ENCODE peak calls at places on chromosomes 16 and 17, in nine cellular contexts. L is CD8-positive, alpha-beta T cell; W is left ventricle myocardium inferior; C is fibroblast of lung; Z is body of pancreas; V is IMR-90; P is hepatocyte; R is H9; N is fibroblast of pulmonary artery. F is an unnamed sample.

GRCh38 chr17:57284984-57285646 is 28.8 kb downstream of the MSI2 start:
- DNase-seq in L (no peak), W (no peak), C (no peak), Z (no peak), V (no peak), P (no peak), R (no peak), N (no peak), F (no peak)

GRCh38 chr16:84774810-84775209 is 45.0 kb upstream of the CRISPLD2 start:
- DNase-seq in L (no peak), W (no peak), C (peak), Z (no peak), V (peak), P (no peak), R (no peak), N (peak), F (no peak)

GRCh38 chr16:30562021-30562420 is 3.8 kb upstream of the ZNF764 start:
- DNase-seq in L (no peak), W (no peak), C (no peak), Z (no peak), V (no peak), P (no peak), R (no peak), N (no peak), F (no peak)

GRCh38 chr16:88468289-88469129 is 15.4 kb downstream of the ZFPM1 start:
- DNase-seq in L (no peak), W (no peak), C (peak), Z (peak), V (peak), P (no peak), R (peak), N (no peak), F (peak)

GRCh38 chr17:32341141-32341856 is 674 bp downstream of the C17orf75 start:
- DNase-seq in L (peak), W (no peak), C (peak), Z (no peak), V (no peak), P (peak), R (no peak), N (no peak), F (no peak)

GRCh38 chr16:75218256-75219076 is at the start of gene CTRB1:
- DNase-seq in L (no peak), W (no peak), C (no peak), Z (peak), V (no peak), P (peak), R (peak), N (no peak), F (no peak)

GRCh38 chr16:84929421-84930297 is 81.7 kb downstream of the ZDHHC7 start:
- DNase-seq in L (no peak), W (peak), C (no peak), Z (no peak), V (no peak), P (no peak), R (no peak), N (peak), F (no peak)

GRCh38 chr17:63446218-63446980 is at the start of gene CYB561:
- DNase-seq in L (peak), W (peak), C (peak), Z (peak), V (peak), P (peak), R (no peak), N (peak), F (peak)

GRCh38 chr17:77618173-77618572 is 340.3 kb upstream of the TNRC6C start:
- DNase-seq in L (no peak), W (no peak), C (no peak), Z (no peak), V (no peak), P (no peak), R (no peak), N (no peak), F (no peak)

GRCh38 chr17:50421308-50422031 is 4.5 kb upstream of the ACSF2 start:
- DNase-seq in L (no peak), W (no peak), C (peak), Z (no peak), V (no peak), P (no peak), R (no peak), N (peak), F (no peak)

GRCh38 chr17:48328457-48328856 is 101.6 kb downstream of the SKAP1 start:
- DNase-seq in L (no peak), W (no peak), C (no peak), Z (no peak), V (no peak), P (no peak), R (no peak), N (no peak), F (no peak)

GRCh38 chr17:35778641-35779196 is 16.7 kb downstream of the MMP28 start:
- DNase-seq in L (no peak), W (no peak), C (peak), Z (no peak), V (no peak), P (no peak), R (no peak), N (no peak), F (no peak)

GRCh38 chr17:74211141-74211928 is 2.0 kb upstream of the TTYH2 start:
- DNase-seq in L (no peak), W (no peak), C (peak), Z (no peak), V (no peak), P (peak), R (peak), N (peak), F (no peak)

GRCh38 chr16:85448557-85449194 is 164.4 kb upstream of the GSE1 start:
- DNase-seq in L (peak), W (no peak), C (no peak), Z (peak), V (no peak), P (peak), R (no peak), N (no peak), F (no peak)

GRCh38 chr17:42773290-42774035 is at the start of gene VPS25:
- DNase-seq in L (peak), W (peak), C (peak), Z (peak), V (peak), P (peak), R (peak), N (peak), F (peak)

GRCh38 chr17:65228734-65229390 is 91.7 kb downstream of the RGS9 start:
- DNase-seq in L (no peak), W (no peak), C (peak), Z (no peak), V (peak), P (peak), R (no peak), N (peak), F (no peak)

GRCh38 chr17:29250666-29251065 is 4.0 kb downstream of the CRYBA1 start:
- DNase-seq in L (no peak), W (no peak), C (no peak), Z (no peak), V (peak), P (no peak), R (no peak), N (peak), F (no peak)

GRCh38 chr16:67034478-67034877 is 5.5 kb downstream of the CBFB start:
- DNase-seq in L (no peak), W (no peak), C (peak), Z (no peak), V (peak), P (no peak), R (no peak), N (peak), F (no peak)

GRCh38 chr16:30004811-30005242 is 6.0 kb downstream of the DOC2A start:
- DNase-seq in L (no peak), W (no peak), C (no peak), Z (no peak), V (no peak), P (no peak), R (no peak), N (no peak), F (no peak)

GRCh38 chr17:49315551-49315951 is 46.5 kb downstream of the ZNF652 start:
- DNase-seq in L (peak), W (peak), C (peak), Z (peak), V (peak), P (peak), R (peak), N (peak), F (no peak)

GRCh38 chr16:30985401-30986128 is 558 bp downstream of the HSD3B7 start:
- DNase-seq in L (no peak), W (no peak), C (no peak), Z (peak), V (no peak), P (peak), R (peak), N (no peak), F (no peak)

GRCh38 chr16:68144008-68144407 is 58.8 kb downstream of the NFATC3 start:
- DNase-seq in L (no peak), W (no peak), C (no peak), Z (no peak), V (no peak), P (no peak), R (no peak), N (no peak), F (no peak)

GRCh38 chr17:47802341-47803022 is 19.1 kb downstream of the OSBPL7 start:
- DNase-seq in L (peak), W (no peak), C (peak), Z (peak), V (peak), P (peak), R (peak), N (peak), F (peak)

GRCh38 chr16:77840093-77840492 is 51.7 kb downstream of the VAT1L start:
- DNase-seq in L (no peak), W (no peak), C (no peak), Z (no peak), V (no peak), P (peak), R (no peak), N (no peak), F (no peak)

GRCh38 chr17:48503747-48504146 is 27.1 kb downstream of the HOXB1 start:
- DNase-seq in L (no peak), W (no peak), C (no peak), Z (no peak), V (peak), P (peak), R (no peak), N (no peak), F (no peak)

GRCh38 chr17:17520599-17521232 is 24.5 kb upstream of the RASD1 start:
- DNase-seq in L (no peak), W (no peak), C (no peak), Z (no peak), V (no peak), P (no peak), R (no peak), N (no peak), F (no peak)

GRCh38 chr17:55642741-55643140 is 79.9 kb downstream of the TMEM100 start:
- DNase-seq in L (no peak), W (no peak), C (no peak), Z (no peak), V (no peak), P (no peak), R (no peak), N (no peak), F (no peak)

GRCh38 chr16:56426585-56426984 is 1.2 kb upstream of the AMFR start:
- DNase-seq in L (no peak), W (no peak), C (no peak), Z (no peak), V (peak), P (no peak), R (no peak), N (no peak), F (no peak)

GRCh38 chr16:56424404-56424765 is 960 bp downstream of the AMFR start:
- DNase-seq in L (no peak), W (no peak), C (peak), Z (no peak), V (no peak), P (no peak), R (no peak), N (no peak), F (no peak)

GRCh38 chr16:56423584-56424403 is 1.6 kb downstream of the AMFR start:
- DNase-seq in L (no peak), W (no peak), C (peak), Z (no peak), V (no peak), P (no peak), R (no peak), N (no peak), F (no peak)

GRCh38 chr16:56424791-56425438 is 430 bp downstream of the AMFR start:
- DNase-seq in L (peak), W (peak), C (peak), Z (peak), V (no peak), P (peak), R (peak), N (no peak), F (no peak)

GRCh38 chr16:56425439-56425832 is at the start of gene AMFR:
- DNase-seq in L (peak), W (peak), C (peak), Z (peak), V (peak), P (peak), R (peak), N (peak), F (no peak)
- TF ChIP-seq CTCF in L (peak), W (peak), C (peak), Z (no peak), V (peak), P (no peak), R (peak), N (no peak), F (peak)

GRCh38 chr16:27367463-27368357 is 34.3 kb upstream of the IL21R start:
- DNase-seq in L (peak), W (peak), C (peak), Z (peak), V (peak), P (peak), R (peak), N (peak), F (peak)

GRCh38 chr16:27370318-27370717 is 31.7 kb upstream of the IL21R start:
- DNase-seq in L (no peak), W (no peak), C (no peak), Z (no peak), V (no peak), P (no peak), R (no peak), N (no peak), F (no peak)

GRCh38 chr16:27368358-27368722 is 33.6 kb upstream of the IL21R start:
- DNase-seq in L (no peak), W (no peak), C (no peak), Z (no peak), V (no peak), P (no peak), R (no peak), N (no peak), F (no peak)

GRCh38 chr16:27366687-27367462 is 35.1 kb upstream of the IL21R start:
- DNase-seq in L (no peak), W (no peak), C (no peak), Z (no peak), V (no peak), P (no peak), R (no peak), N (peak), F (no peak)

GRCh38 chr16:27369806-27370205 is 32.2 kb upstream of the IL21R start:
- DNase-seq in L (no peak), W (no peak), C (peak), Z (no peak), V (peak), P (no peak), R (no peak), N (no peak), F (no peak)
- TF ChIP-seq CTCF in L (no peak), W (no peak), C (no peak), Z (no peak), V (no peak), P (no peak), R (no peak), N (no peak), F (no peak)

DNA sequence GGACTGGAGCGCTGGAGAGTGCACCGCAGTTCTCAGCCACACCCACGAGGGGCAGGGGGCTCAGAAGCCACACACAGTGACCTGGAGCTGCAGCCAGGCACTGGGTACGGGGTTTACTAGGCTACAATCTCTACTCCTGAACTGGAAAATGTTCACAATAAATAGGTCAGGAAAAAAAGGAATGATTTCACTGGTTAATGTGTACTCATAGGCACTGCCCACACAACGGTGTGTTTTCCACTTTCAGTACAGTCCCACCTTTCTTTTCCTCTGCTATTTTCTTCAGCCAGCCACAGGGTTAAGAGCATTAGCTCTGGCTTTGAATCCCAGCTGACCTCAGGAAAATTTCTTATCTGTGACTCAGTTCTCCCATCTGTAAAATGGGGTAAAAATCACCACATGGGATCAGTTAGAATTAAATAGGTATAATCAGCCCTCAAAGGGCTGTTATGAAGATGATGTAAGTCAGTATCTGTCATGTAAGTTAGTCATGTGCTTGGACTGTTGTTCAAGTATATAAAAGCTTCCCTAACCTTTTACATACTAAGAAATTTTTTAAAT is 35.7 kb downstream of the ZCCHC14 start:
- DNase-seq in L (no peak), W (no peak), C (peak), Z (no peak), V (peak), P (peak), R (no peak), N (peak), F (no peak)
- TF ChIP-seq CTCF in L (no peak), W (no peak), C (no peak), Z (no peak), V (no peak), P (no peak), R (no peak), N (no peak), F (no peak)

DNA sequence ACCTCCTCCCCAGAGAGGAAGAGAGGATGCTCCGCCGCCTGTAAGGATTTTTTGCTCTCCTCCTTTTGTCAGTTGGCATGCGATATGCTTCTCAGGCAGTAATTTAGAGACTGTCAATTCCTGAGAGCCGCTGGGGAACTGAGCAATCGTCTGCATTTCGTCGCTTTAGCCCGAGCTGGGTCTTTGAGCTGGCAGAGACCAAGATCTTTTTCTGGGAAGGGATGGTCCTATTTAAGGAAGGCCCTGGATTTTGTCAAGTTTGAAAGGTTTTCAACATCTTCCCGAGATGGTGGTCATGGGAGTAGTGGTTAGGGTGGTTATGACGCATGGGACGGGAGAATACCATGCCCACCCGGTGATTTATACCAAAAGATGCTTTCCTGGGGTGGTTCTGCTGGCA is 586.6 kb downstream of the MAF start:
- DNase-seq in L (no peak), W (no peak), C (no peak), Z (peak), V (no peak), P (no peak), R (no peak), N (no peak), F (no peak)
- TF ChIP-seq CTCF in L (no peak), W (no peak), C (no peak), Z (no peak), V (no peak), P (no peak), R (no peak), N (no peak), F (no peak)

DNA sequence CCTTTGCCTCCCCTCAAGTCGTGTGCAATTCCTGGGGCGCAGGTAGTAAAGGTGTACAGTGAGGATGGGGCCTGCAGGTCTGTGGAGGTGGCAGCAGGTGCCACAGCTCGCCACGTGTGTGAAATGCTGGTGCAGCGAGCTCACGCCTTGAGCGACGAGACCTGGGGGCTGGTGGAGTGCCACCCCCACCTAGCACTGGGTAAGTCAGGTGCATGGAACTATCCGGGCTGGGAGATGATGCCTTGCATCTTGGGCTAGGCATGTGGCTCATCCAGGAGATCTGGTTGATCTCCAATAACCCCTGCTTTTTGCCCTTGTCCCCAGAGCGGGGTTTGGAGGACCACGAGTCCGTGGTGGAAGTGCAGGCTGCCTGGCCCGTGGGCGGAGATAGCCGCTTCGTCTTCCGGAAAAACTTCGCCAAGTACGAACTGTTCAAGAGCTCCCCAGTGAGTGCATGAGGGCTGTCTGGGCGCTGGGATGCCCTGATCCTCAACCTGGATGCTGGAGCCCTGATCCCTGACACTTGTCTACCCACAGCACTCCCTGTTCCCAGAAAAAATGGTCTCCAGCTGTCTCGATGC is 5.2 kb downstream of the GRB7 start:
- DNase-seq in L (no peak), W (no peak), C (no peak), Z (no peak), V (no peak), P (no peak), R (no peak), N (no peak), F (no peak)
- TF ChIP-seq CTCF in L (no peak), W (no peak), C (no peak), Z (no peak), V (no peak), P (no peak), R (no peak), N (no peak), F (no peak)